ENCODE peak calls at places on chromosomes 2 and 18, in nine cellular contexts. N is AG10803; U is stimulated activated CD8-positive, alpha-beta memory T cell treated with anti-CD3 and anti-CD28 coated beads, Interleukin-12 subunit alpha, Interleukin-12 subunit beta, amount 100 ng/mL, for 1 hour; I is colonic mucosa; Z is lung microvascular endothelial cell; C is germinal center; M is iris pigment epithelial cell; W is naive B cell; L is activated T-helper 9 cell treated with anti-CD3 and anti-CD28 coated beads, Interleukin-2, amount 50 U/mL, for 16 hours. E is an unnamed sample.

GRCh38 chr2:160651416-160652200 is 158.0 kb upstream of the RBMS1 start:
- DNase-seq in N (peak), U (no peak), I (no peak), Z (peak), C (no peak), M (peak), W (no peak), L (no peak), E (no peak)

GRCh38 chr18:12741351-12741750 is 38.5 kb downstream of the PSMG2 start:
- DNase-seq in N (peak), U (no peak), I (no peak), Z (peak), C (no peak), M (peak), W (no peak), L (no peak), E (no peak)

GRCh38 chr2:119293254-119293653 is 69.6 kb downstream of the STEAP3 start:
- DNase-seq in N (no peak), U (no peak), I (no peak), Z (peak), C (no peak), M (peak), W (no peak), L (no peak), E (no peak)

GRCh38 chr2:233676046-233676445 is 4.3 kb downstream of the UGT1A9 start:
- DNase-seq in N (no peak), U (no peak), I (no peak), Z (no peak), C (no peak), M (peak), W (no peak), L (no peak), E (no peak)

GRCh38 chr18:36628435-36629094 is 200.2 kb downstream of the TPGS2 start:
- DNase-seq in N (peak), U (no peak), I (no peak), Z (peak), C (no peak), M (peak), W (no peak), L (no peak), E (no peak)

GRCh38 chr2:195559431-195559914 is 97.6 kb upstream of the SLC39A10 start:
- DNase-seq in N (peak), U (peak), I (peak), Z (no peak), C (peak), M (peak), W (peak), L (peak), E (no peak)

GRCh38 chr18:12579775-12580174 is 78.1 kb downstream of the SPIRE1 start:
- DNase-seq in N (no peak), U (no peak), I (no peak), Z (no peak), C (peak), M (no peak), W (no peak), L (no peak), E (no peak)

GRCh38 chr2:172098650-172099471 is 3.8 kb downstream of the DLX2 start:
- DNase-seq in N (peak), U (no peak), I (no peak), Z (peak), C (no peak), M (peak), W (no peak), L (no peak), E (no peak)

GRCh38 chr2:201643216-201643651 is at the start of gene TMEM237:
- DNase-seq in N (peak), U (peak), I (no peak), Z (peak), C (peak), M (peak), W (peak), L (peak), E (peak)

GRCh38 chr2:240915526-240916335 is 9.6 kb downstream of the CROCC2 start:
- DNase-seq in N (no peak), U (no peak), I (no peak), Z (no peak), C (no peak), M (no peak), W (no peak), L (no peak), E (no peak)

GRCh38 chr2:160077912-160078585 is 15.6 kb upstream of the PLA2R1 start:
- DNase-seq in N (no peak), U (no peak), I (peak), Z (no peak), C (no peak), M (no peak), W (no peak), L (no peak), E (no peak)

GRCh38 chr2:160141944-160142343 is 58.1 kb downstream of the ITGB6 start:
- DNase-seq in N (no peak), U (no peak), I (no peak), Z (no peak), C (no peak), M (no peak), W (no peak), L (no peak), E (no peak)

GRCh38 chr2:43001787-43002468 is 209.5 kb upstream of the HAAO start:
- DNase-seq in N (no peak), U (no peak), I (no peak), Z (no peak), C (no peak), M (no peak), W (no peak), L (no peak), E (no peak)

GRCh38 chr2:218824004-218824403 is 7.6 kb downstream of the PRKAG3 start:
- DNase-seq in N (no peak), U (no peak), I (no peak), Z (no peak), C (no peak), M (no peak), W (no peak), L (no peak), E (no peak)

GRCh38 chr2:37263839-37264238 is 32.4 kb downstream of the NDUFAF7 start:
- DNase-seq in N (no peak), U (no peak), I (no peak), Z (peak), C (no peak), M (no peak), W (no peak), L (no peak), E (no peak)

GRCh38 chr2:28234807-28235206 is 157.9 kb upstream of the FOSL2 start:
- DNase-seq in N (no peak), U (no peak), I (no peak), Z (peak), C (no peak), M (peak), W (no peak), L (no peak), E (no peak)

GRCh38 chr2:206232287-206233035 is 42.0 kb upstream of the ZDBF2 start:
- DNase-seq in N (peak), U (no peak), I (no peak), Z (no peak), C (no peak), M (no peak), W (no peak), L (no peak), E (no peak)

GRCh38 chr18:6994719-6995430 is 122.7 kb downstream of the LAMA1 start:
- DNase-seq in N (peak), U (no peak), I (no peak), Z (no peak), C (no peak), M (no peak), W (no peak), L (no peak), E (no peak)